ENCODE peak calls at places on chromosomes 7 and 10, in four cellular contexts. X is fibroblast of pulmonary artery, D is right atrium auricular region, Q is ovary. V is an unnamed sample.

GRCh38 chr10:117217196-117217761 is 20.0 kb downstream of the KCNK18 start:
- DNase-seq in D (no peak), X (no peak), Q (no peak), V (peak)

GRCh38 chr10:13724484-13724883 is 137.7 kb downstream of the PRPF18 start:
- DNase-seq in D (no peak), Q (peak), X (no peak), V (peak)

GRCh38 chr7:102285541-102286236 is 979 bp upstream of the SH2B2 start:
- DNase-seq in Q (no peak), D (no peak), X (no peak), V (no peak)

GRCh38 chr10:62467509-62467908 is 93.3 kb downstream of the ZNF365 start:
- DNase-seq in D (no peak), X (peak), Q (no peak), V (peak)

GRCh38 chr10:46084321-46085165 is 38.5 kb upstream of the MSMB start:
- DNase-seq in Q (no peak), X (no peak), D (peak), V (no peak)

GRCh38 chr10:26479766-26480492 is 41.8 kb downstream of the APBB1IP start:
- DNase-seq in D (no peak), X (no peak), Q (no peak), V (no peak)

GRCh38 chr10:43819464-43820225 is 171.0 kb upstream of the ZNF32 start:
- DNase-seq in D (no peak), Q (no peak), X (no peak), V (no peak)

GRCh38 chr7:138001529-138002095 is at the start of gene CREB3L2:
- DNase-seq in X (peak), Q (no peak), D (peak), V (peak)

DNA sequence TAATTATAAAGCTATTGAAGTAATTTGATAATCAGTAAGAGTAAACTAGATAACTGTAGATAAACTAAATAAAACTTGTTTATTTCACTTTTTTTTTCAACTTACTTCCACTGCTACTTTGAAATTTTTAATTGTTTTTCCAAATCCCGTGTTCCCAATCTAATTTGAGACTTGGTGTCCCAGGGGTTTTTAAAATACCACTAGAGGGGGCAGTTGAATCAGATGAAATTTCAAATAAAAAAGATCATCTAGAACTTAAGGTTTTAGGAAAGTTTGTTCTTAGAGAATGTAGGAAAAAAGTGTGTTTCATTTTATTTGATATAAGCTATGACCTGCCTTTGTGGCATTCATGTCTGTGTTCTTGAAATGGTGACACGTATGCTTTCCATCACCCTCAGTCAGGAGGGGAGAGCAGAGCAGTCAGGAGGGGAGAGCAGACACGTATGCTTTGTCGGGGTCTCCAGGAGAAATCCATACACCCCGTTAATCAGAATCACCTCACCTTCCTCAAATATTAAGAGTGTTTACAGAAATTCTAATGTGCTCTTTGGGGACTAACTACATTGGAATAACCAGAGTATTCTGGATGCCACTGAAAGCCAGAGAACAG is 49.9 kb downstream of the C10orf67 start:
- DNase-seq in Q (no peak), D (no peak), X (peak), V (peak)
- TF ChIP-seq CTCF in Q (no peak), D (peak), X (peak), V (peak)

GRCh38 chr10:9198611-9199010 is 1144.1 kb downstream of the GATA3 start:
- DNase-seq in Q (no peak), X (peak), D (no peak), V (peak)
- TF ChIP-seq CTCF in Q (no peak), X (no peak), D (no peak), V (no peak)

GRCh38 chr10:88553116-88553752 is 29.9 kb downstream of the RNLS start:
- DNase-seq in X (peak), D (peak), Q (peak), V (peak)
- TF ChIP-seq CTCF in X (peak), D (peak), Q (peak), V (peak)

GRCh38 chr7:73971701-73972341 is 56.2 kb upstream of the ELN start:
- DNase-seq in D (no peak), X (no peak), Q (no peak), V (no peak)
- TF ChIP-seq CTCF in D (no peak), X (peak), Q (no peak), V (no peak)

DNA sequence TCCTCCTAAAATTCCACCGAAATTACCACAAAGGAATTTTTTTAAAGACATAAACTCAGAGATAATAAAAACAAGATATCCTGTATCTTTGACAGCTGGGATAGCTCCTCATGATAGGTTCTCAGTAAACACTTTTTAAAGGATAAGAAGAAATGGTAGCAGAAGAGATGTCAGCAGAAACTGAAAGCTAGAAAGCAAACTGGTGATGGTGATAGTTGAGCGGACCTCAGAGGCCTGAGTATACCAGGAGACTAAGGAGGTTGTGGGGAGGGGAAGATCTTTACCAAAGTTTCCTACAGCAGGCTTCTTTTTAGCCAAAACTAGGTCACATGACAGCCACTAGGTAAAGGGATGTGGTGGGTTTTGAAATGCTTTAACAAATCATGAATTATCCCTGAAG is 22.5 kb downstream of the PCGF5 start:
- DNase-seq in X (no peak), D (no peak), Q (no peak), V (no peak)
- TF ChIP-seq CTCF in X (no peak), D (no peak), Q (no peak), V (no peak)

DNA sequence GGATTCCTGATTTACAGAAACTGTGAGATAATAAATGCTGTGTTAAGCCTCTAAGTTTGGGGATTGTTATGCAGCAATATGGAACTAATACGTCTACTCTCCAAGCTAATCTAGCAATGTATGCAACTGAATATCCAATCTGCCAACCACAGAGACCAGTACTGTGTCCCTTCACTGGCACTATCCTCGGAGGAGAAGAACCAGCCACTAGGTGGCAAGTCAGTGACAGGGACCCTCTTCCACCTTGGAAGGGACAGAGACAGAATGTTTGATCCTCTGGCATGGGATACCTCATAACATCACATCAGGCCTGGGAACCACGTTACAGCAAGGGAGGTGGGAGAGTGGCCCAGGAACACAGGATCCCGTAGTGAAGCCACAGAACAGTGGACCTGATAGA is 96.4 kb downstream of the CREM start:
- DNase-seq in D (no peak), Q (no peak), X (no peak), V (no peak)
- TF ChIP-seq CTCF in D (no peak), Q (no peak), X (no peak), V (no peak)

V was measured in AG10803.